ENCODE peak calls at places on chromosomes 3 and 15, in ten cellular contexts. J, H, A, V, Q, E, D, U, T and C are unnamed samples.

GRCh38 chr3:126811530-126811929 is 107.5 kb downstream of the CHCHD6 start:
- DNase-seq in U (peak; percentile 14), H (no peak), A (no peak), Q (no peak), E (no peak), D (no peak), J (no peak), T (no peak), V (no peak), C (no peak)

GRCh38 chr3:120793601-120794000 is 51.1 kb downstream of the GTF2E1 start:
- DNase-seq in A (no peak), Q (no peak), U (no peak), E (no peak), T (no peak), H (no peak), D (no peak), V (no peak), J (no peak), C (no peak)

GRCh38 chr3:100256724-100257123 is 4.1 kb upstream of the TBC1D23 start:
- DNase-seq in A (no peak), H (no peak), D (no peak), V (no peak), Q (no peak), T (no peak), J (no peak), U (no peak), E (no peak), C (no peak)

GRCh38 chr3:41575754-41576153 is 376.4 kb downstream of the CTNNB1 start:
- DNase-seq in J (no peak), A (no peak), U (no peak), Q (no peak), E (no peak), V (no peak), D (peak; percentile 52), T (peak; percentile 58), H (no peak), C (no peak)

GRCh38 chr3:68984011-68984410 is 29.5 kb downstream of the EOGT start:
- DNase-seq in Q (no peak), V (no peak), U (no peak), H (no peak), A (no peak), E (no peak), T (no peak), D (no peak), J (no peak), C (no peak)

GRCh38 chr3:132404276-132404675 is 13.0 kb upstream of the DNAJC13 start:
- DNase-seq in E (no peak), H (no peak), V (no peak), D (no peak), A (no peak), J (no peak), Q (no peak), U (peak; percentile 15), T (no peak), C (no peak)

GRCh38 chr3:117059054-117059989 is 349.7 kb downstream of the TUSC7 start:
- DNase-seq in T (no peak), D (no peak), E (no peak), H (no peak), U (peak; percentile 58), A (no peak), J (no peak), V (no peak), Q (no peak), C (no peak)

GRCh38 chr3:150255416-150255815 is 152.7 kb upstream of the TSC22D2 start:
- DNase-seq in A (no peak), T (peak; percentile 80), D (peak; percentile 55), U (no peak), H (no peak), V (peak; percentile 49), E (no peak), Q (no peak), J (no peak), C (no peak)

GRCh38 chr15:36177590-36178281 is 401.7 kb upstream of the CDIN1 start:
- DNase-seq in D (no peak), A (no peak), T (no peak), Q (no peak), E (no peak), U (peak; percentile 52), H (no peak), V (no peak), J (no peak), C (no peak)

GRCh38 chr3:40780801-40781406 is 256.1 kb downstream of the ZNF621 start:
- DNase-seq in J (peak; percentile 86), T (peak; percentile 71), A (no peak), V (peak; percentile 60), Q (no peak), E (no peak), U (no peak), H (peak; percentile 91), D (peak; percentile 61), C (no peak)

GRCh38 chr3:59327324-59327939 is 277.6 kb upstream of the CFAP20DC start:
- DNase-seq in T (no peak), D (no peak), U (peak; percentile 51), V (no peak), A (no peak), Q (no peak), E (no peak), H (peak; percentile 93), J (no peak), C (no peak)

GRCh38 chr15:67937153-67937761 is 97.4 kb upstream of the RNU6-1 start:
- DNase-seq in Q (no peak), T (no peak), H (no peak), U (no peak), J (no peak), A (no peak), D (no peak), V (no peak), E (no peak), C (no peak)

GRCh38 chr3:14587733-14588360 is 47.7 kb upstream of the GRIP2 start:
- DNase-seq in Q (no peak), A (no peak), D (no peak), J (no peak), E (no peak), H (no peak), U (peak; percentile 65), V (no peak), T (no peak), C (no peak)

GRCh38 chr3:74883690-74884089 is 269.2 kb upstream of the CNTN3 start:
- DNase-seq in J (no peak), A (no peak), Q (no peak), H (no peak), V (no peak), U (no peak), E (no peak), D (no peak), T (no peak), C (no peak)

GRCh38 chr3:172918165-172918564 is 167.6 kb downstream of the ECT2 start:
- DNase-seq in E (no peak), U (peak; percentile 82), T (no peak), Q (no peak), H (peak; percentile 34), J (no peak), D (no peak), V (no peak), A (no peak), C (no peak)

GRCh38 chr15:63056843-63057242 is 14.3 kb downstream of the TPM1 start:
- DNase-seq in D (peak; percentile 61), V (peak; percentile 47), E (no peak), U (peak; percentile 60), A (no peak), J (no peak), H (no peak), Q (no peak), T (peak; percentile 75), C (no peak)

GRCh38 chr3:117035785-117036184 is 326.2 kb downstream of the TUSC7 start:
- DNase-seq in D (peak; percentile 13), V (peak; percentile 16), J (no peak), U (peak; percentile 41), E (no peak), T (peak; percentile 28), A (peak; percentile 46), Q (no peak), H (no peak), C (no peak)